ENCODE peak calls at places on chromosomes 5 and 9, in five cellular contexts. F is fibroblast of the aortic adventitia; C is AG09309; U is activated CD8-positive, alpha-beta memory T cell treated with anti-CD3 and anti-CD28 coated beads, Interleukin-2, amount 50 U/mL, for 48 hours; I is endothelial cell. E is an unnamed sample.

GRCh38 chr5:149797897-149798296 is 67.8 kb downstream of the PPARGC1B start:
- DNase-seq in I (no peak), U (no peak), F (no peak), C (no peak), E (no peak)

GRCh38 chr9:81632599-81632998 is 56.7 kb downstream of the TLE1 start:
- DNase-seq in F (peak), I (no peak), C (peak), U (no peak), E (no peak)

GRCh38 chr9:86854898-86855523 is 92.3 kb downstream of the GAS1 start:
- DNase-seq in U (no peak), I (peak), C (peak), F (peak), E (peak)

GRCh38 chr5:335740-336038 is 14.2 kb downstream of the AHRR start:
- DNase-seq in C (no peak), F (no peak), U (no peak), I (no peak), E (no peak)

GRCh38 chr5:127515693-127516440 is 1.6 kb upstream of the PRRC1 start:
- DNase-seq in F (no peak), I (no peak), C (no peak), U (no peak), E (no peak)

GRCh38 chr5:146560205-146560812 is 44.3 kb upstream of the GPR151 start:
- DNase-seq in I (no peak), C (peak), U (no peak), F (peak), E (no peak)

GRCh38 chr9:98222885-98223640 is 30.6 kb upstream of the CORO2A start:
- DNase-seq in I (no peak), U (no peak), F (peak), C (peak), E (no peak)

GRCh38 chr5:144060598-144060997 is 109.9 kb downstream of the YIPF5 start:
- DNase-seq in I (no peak), C (no peak), F (peak), U (no peak), E (no peak)

GRCh38 chr5:123438902-123439301 is 15.7 kb upstream of the CEP120 start:
- DNase-seq in U (no peak), I (no peak), C (no peak), F (no peak), E (no peak)

GRCh38 chr5:132011561-132012384 is at the start of gene ACSL6:
- DNase-seq in F (no peak), C (no peak), I (peak), U (peak), E (no peak)

GRCh38 chr9:84736076-84736475 is 66.5 kb downstream of the NTRK2 start:
- DNase-seq in C (no peak), F (no peak), U (no peak), I (no peak), E (no peak)

GRCh38 chr5:150079655-150080461 is 6.5 kb downstream of the CSF1R start:
- DNase-seq in I (no peak), U (no peak), F (no peak), C (no peak), E (no peak)

GRCh38 chr9:91935805-91936204 is 14.2 kb downstream of the ROR2 start:
- DNase-seq in I (no peak), C (no peak), U (no peak), F (no peak), E (no peak)

GRCh38 chr9:122814545-122814944 is 13.8 kb downstream of the PDCL start:
- DNase-seq in U (no peak), I (no peak), F (no peak), C (no peak), E (no peak)

GRCh38 chr9:130995399-130995941 is 13.5 kb upstream of the LAMC3 start:
- DNase-seq in C (no peak), U (no peak), I (no peak), F (peak), E (no peak)

E was measured in progenitor cell of endocrine pancreas.